ENCODE peak calls at places on chromosomes 2 and 18, in six cellular contexts. One of them, this sample, is unnamed.

GRCh38 chr18:26524952-26525351 is 23.4 kb downstream of the KCTD1 start:
- DNase-seq in kidney epithelial cell: no peak
- DNase-seq in PC-3: no peak
- DNase-seq in GM06990: no peak
- DNase-seq in K562: no peak
- DNase-seq in cardiac fibroblast: no peak
- DNase-seq in this sample: no peak

GRCh38 chr2:5365871-5366461 is 326.2 kb upstream of the SOX11 start:
- DNase-seq in kidney epithelial cell: peak
- DNase-seq in PC-3: peak
- DNase-seq in GM06990: peak
- DNase-seq in K562: peak
- DNase-seq in cardiac fibroblast: peak
- DNase-seq in this sample: peak

GRCh38 chr2:24421668-24422067 is 61.3 kb upstream of the ITSN2 start:
- DNase-seq in kidney epithelial cell: no peak
- DNase-seq in PC-3: peak
- DNase-seq in GM06990: peak
- DNase-seq in K562: peak
- DNase-seq in cardiac fibroblast: peak
- DNase-seq in this sample: peak

GRCh38 chr2:104405628-104406027 is 448.3 kb upstream of the POU3F3 start:
- DNase-seq in kidney epithelial cell: no peak
- DNase-seq in PC-3: no peak
- DNase-seq in GM06990: no peak
- DNase-seq in K562: no peak
- DNase-seq in cardiac fibroblast: no peak
- DNase-seq in this sample: no peak

GRCh38 chr18:37335337-37335736 is 230.3 kb downstream of the CELF4 start:
- DNase-seq in kidney epithelial cell: no peak
- DNase-seq in PC-3: no peak
- DNase-seq in GM06990: no peak
- DNase-seq in K562: peak
- DNase-seq in cardiac fibroblast: peak
- DNase-seq in this sample: peak

GRCh38 chr2:166384774-166385173 is 9.0 kb upstream of the SCN9A start:
- DNase-seq in kidney epithelial cell: no peak
- DNase-seq in PC-3: peak
- DNase-seq in GM06990: no peak
- DNase-seq in K562: no peak
- DNase-seq in cardiac fibroblast: peak
- DNase-seq in this sample: peak

GRCh38 chr18:57446322-57446721 is 11.1 kb downstream of the ONECUT2 start:
- DNase-seq in kidney epithelial cell: no peak
- DNase-seq in PC-3: peak
- DNase-seq in GM06990: no peak
- DNase-seq in K562: peak
- DNase-seq in cardiac fibroblast: no peak
- DNase-seq in this sample: no peak

GRCh38 chr2:239671916-239672849 is 271.4 kb upstream of the HDAC4 start:
- DNase-seq in kidney epithelial cell: no peak
- DNase-seq in PC-3: no peak
- DNase-seq in GM06990: no peak
- DNase-seq in K562: no peak
- DNase-seq in cardiac fibroblast: no peak
- DNase-seq in this sample: no peak

GRCh38 chr2:160210599-160211138 is 10.6 kb upstream of the ITGB6 start:
- DNase-seq in kidney epithelial cell: no peak
- DNase-seq in PC-3: peak
- DNase-seq in GM06990: peak
- DNase-seq in K562: peak
- DNase-seq in cardiac fibroblast: peak
- DNase-seq in this sample: peak

GRCh38 chr18:46335551-46336059 is 231.4 kb downstream of the HAUS1 start:
- DNase-seq in kidney epithelial cell: no peak
- DNase-seq in PC-3: no peak
- DNase-seq in GM06990: no peak
- DNase-seq in K562: no peak
- DNase-seq in cardiac fibroblast: peak
- DNase-seq in this sample: no peak

GRCh38 chr2:234032301-234032856 is 18.1 kb upstream of the SPP2 start:
- DNase-seq in kidney epithelial cell: no peak
- DNase-seq in PC-3: peak
- DNase-seq in GM06990: no peak
- DNase-seq in K562: no peak
- DNase-seq in cardiac fibroblast: peak
- DNase-seq in this sample: peak

GRCh38 chr2:24871852-24872323 is 48.1 kb downstream of the ADCY3 start:
- DNase-seq in kidney epithelial cell: no peak
- DNase-seq in PC-3: no peak
- DNase-seq in GM06990: no peak
- DNase-seq in K562: no peak
- DNase-seq in cardiac fibroblast: peak
- DNase-seq in this sample: peak

GRCh38 chr2:12089001-12089400 is 342.6 kb downstream of the LPIN1 start:
- DNase-seq in kidney epithelial cell: no peak
- DNase-seq in PC-3: peak
- DNase-seq in GM06990: no peak
- DNase-seq in K562: no peak
- DNase-seq in cardiac fibroblast: no peak
- DNase-seq in this sample: no peak

GRCh38 chr2:112257575-112257974 is 2.7 kb upstream of the ZC3H8 start:
- DNase-seq in kidney epithelial cell: peak
- DNase-seq in PC-3: peak
- DNase-seq in GM06990: no peak
- DNase-seq in K562: no peak
- DNase-seq in cardiac fibroblast: no peak
- DNase-seq in this sample: peak

GRCh38 chr2:31251851-31252250 is 17.9 kb downstream of the EHD3 start:
- DNase-seq in kidney epithelial cell: no peak
- DNase-seq in PC-3: no peak
- DNase-seq in GM06990: no peak
- DNase-seq in K562: no peak
- DNase-seq in cardiac fibroblast: no peak
- DNase-seq in this sample: no peak

GRCh38 chr2:166180951-166181812 is 53.4 kb upstream of the SCN1A start:
- DNase-seq in kidney epithelial cell: no peak
- DNase-seq in PC-3: peak
- DNase-seq in GM06990: peak
- DNase-seq in K562: peak
- DNase-seq in cardiac fibroblast: peak
- DNase-seq in this sample: peak

GRCh38 chr2:10428936-10429335 is 19.2 kb downstream of the ODC1 start:
- DNase-seq in kidney epithelial cell: no peak
- DNase-seq in PC-3: no peak
- DNase-seq in GM06990: no peak
- DNase-seq in K562: no peak
- DNase-seq in cardiac fibroblast: no peak
- DNase-seq in this sample: no peak

GRCh38 chr2:133734699-133735098 is 166.4 kb upstream of the NCKAP5 start:
- DNase-seq in kidney epithelial cell: no peak
- DNase-seq in PC-3: no peak
- DNase-seq in GM06990: no peak
- DNase-seq in K562: no peak
- DNase-seq in cardiac fibroblast: no peak
- DNase-seq in this sample: no peak

GRCh38 chr2:180122874-180123273 is 115.8 kb upstream of the CWC22 start:
- DNase-seq in kidney epithelial cell: peak
- DNase-seq in PC-3: peak
- DNase-seq in GM06990: no peak
- DNase-seq in K562: no peak
- DNase-seq in cardiac fibroblast: peak
- DNase-seq in this sample: peak

GRCh38 chr18:34153711-34154110 is 71.0 kb downstream of the NOL4 start:
- DNase-seq in kidney epithelial cell: no peak
- DNase-seq in PC-3: peak
- DNase-seq in GM06990: peak
- DNase-seq in K562: no peak
- DNase-seq in cardiac fibroblast: peak
- DNase-seq in this sample: peak

GRCh38 chr2:122704109-122704563 is 948.7 kb downstream of the TSN start:
- DNase-seq in kidney epithelial cell: no peak
- DNase-seq in PC-3: no peak
- DNase-seq in GM06990: peak
- DNase-seq in K562: no peak
- DNase-seq in cardiac fibroblast: no peak
- DNase-seq in this sample: no peak

GRCh38 chr2:184920451-184920965 is 322.2 kb downstream of the ZNF804A start:
- DNase-seq in kidney epithelial cell: no peak
- DNase-seq in PC-3: no peak
- DNase-seq in GM06990: no peak
- DNase-seq in K562: no peak
- DNase-seq in cardiac fibroblast: peak
- DNase-seq in this sample: peak

GRCh38 chr2:78540255-78540654 is 485.2 kb upstream of the REG3G start:
- DNase-seq in kidney epithelial cell: no peak
- DNase-seq in PC-3: no peak
- DNase-seq in GM06990: no peak
- DNase-seq in K562: peak
- DNase-seq in cardiac fibroblast: no peak
- DNase-seq in this sample: no peak

GRCh38 chr2:78535395-78535794 is 490.1 kb upstream of the REG3G start:
- DNase-seq in kidney epithelial cell: no peak
- DNase-seq in PC-3: peak
- DNase-seq in GM06990: no peak
- DNase-seq in K562: no peak
- DNase-seq in cardiac fibroblast: no peak
- DNase-seq in this sample: no peak

GRCh38 chr2:78541451-78542267 is 483.8 kb upstream of the REG3G start:
- DNase-seq in kidney epithelial cell: no peak
- DNase-seq in PC-3: peak
- DNase-seq in GM06990: no peak
- DNase-seq in K562: peak
- DNase-seq in cardiac fibroblast: no peak
- DNase-seq in this sample: no peak

GRCh38 chr2:78546843-78547242 is 478.7 kb upstream of the REG3G start:
- DNase-seq in kidney epithelial cell: no peak
- DNase-seq in PC-3: no peak
- DNase-seq in GM06990: no peak
- DNase-seq in K562: no peak
- DNase-seq in cardiac fibroblast: no peak
- DNase-seq in this sample: no peak

GRCh38 chr2:78541088-78541450 is 484.4 kb upstream of the REG3G start:
- DNase-seq in kidney epithelial cell: no peak
- DNase-seq in PC-3: no peak
- DNase-seq in GM06990: no peak
- DNase-seq in K562: peak
- DNase-seq in cardiac fibroblast: no peak
- DNase-seq in this sample: no peak
- H3K4me3 ChIP-seq in kidney epithelial cell: peak
- H3K4me3 ChIP-seq in PC-3: peak
- H3K4me3 ChIP-seq in GM06990: no peak
- H3K4me3 ChIP-seq in K562: peak
- H3K4me3 ChIP-seq in cardiac fibroblast: no peak
- H3K4me3 ChIP-seq in this sample: no peak

DNA sequence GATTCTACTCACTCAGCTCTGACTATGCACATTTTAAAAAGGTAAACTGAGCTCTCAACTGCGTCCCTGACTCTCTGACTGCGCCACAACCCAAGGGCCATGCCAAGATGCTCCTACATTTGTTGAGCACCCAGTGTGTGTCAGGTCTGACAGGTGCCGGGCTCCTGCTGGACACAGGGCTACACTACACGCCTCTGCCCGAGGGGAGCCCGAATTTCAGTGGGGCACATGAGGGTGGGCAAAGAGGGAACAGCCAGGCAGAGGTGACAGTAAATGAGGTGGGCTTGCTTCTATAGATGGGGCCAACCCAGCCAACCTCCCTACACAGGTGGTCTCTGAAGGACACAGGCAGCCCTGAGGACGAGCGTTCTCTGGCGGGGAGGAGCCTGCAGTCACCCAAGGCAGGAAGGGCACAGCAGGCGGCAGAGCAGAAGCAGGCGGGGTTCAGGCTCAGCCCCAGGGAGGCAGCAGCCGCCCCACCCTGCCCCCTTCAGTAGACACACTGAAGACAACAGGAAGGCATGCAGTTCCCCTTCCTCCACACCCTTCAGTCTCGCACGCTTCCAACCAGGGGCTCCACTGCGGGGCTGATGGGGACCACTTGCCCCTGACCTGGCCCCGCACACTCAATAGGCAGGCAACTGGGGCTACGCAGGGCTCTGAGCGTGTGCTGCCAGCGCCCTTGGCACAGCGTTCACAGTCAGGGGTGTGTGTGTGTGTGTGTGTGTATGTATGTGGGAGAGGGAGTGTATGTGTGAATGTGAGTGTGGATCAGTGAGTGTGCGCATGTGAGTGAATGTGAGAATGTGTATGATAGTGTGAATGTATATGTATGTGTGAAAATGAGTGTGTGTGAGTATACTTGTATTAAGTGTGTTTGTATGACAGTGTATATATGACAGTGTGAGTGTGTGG is 98.4 kb downstream of the UXS1 start:
- DNase-seq in kidney epithelial cell: no peak
- DNase-seq in PC-3: no peak
- DNase-seq in GM06990: no peak
- DNase-seq in K562: no peak
- DNase-seq in cardiac fibroblast: no peak
- DNase-seq in this sample: no peak
- TF ChIP-seq CTCF in kidney epithelial cell: no peak
- TF ChIP-seq CTCF in PC-3: no peak
- TF ChIP-seq CTCF in GM06990: no peak
- TF ChIP-seq CTCF in K562: no peak
- TF ChIP-seq CTCF in cardiac fibroblast: no peak
- TF ChIP-seq CTCF in this sample: no peak

DNA sequence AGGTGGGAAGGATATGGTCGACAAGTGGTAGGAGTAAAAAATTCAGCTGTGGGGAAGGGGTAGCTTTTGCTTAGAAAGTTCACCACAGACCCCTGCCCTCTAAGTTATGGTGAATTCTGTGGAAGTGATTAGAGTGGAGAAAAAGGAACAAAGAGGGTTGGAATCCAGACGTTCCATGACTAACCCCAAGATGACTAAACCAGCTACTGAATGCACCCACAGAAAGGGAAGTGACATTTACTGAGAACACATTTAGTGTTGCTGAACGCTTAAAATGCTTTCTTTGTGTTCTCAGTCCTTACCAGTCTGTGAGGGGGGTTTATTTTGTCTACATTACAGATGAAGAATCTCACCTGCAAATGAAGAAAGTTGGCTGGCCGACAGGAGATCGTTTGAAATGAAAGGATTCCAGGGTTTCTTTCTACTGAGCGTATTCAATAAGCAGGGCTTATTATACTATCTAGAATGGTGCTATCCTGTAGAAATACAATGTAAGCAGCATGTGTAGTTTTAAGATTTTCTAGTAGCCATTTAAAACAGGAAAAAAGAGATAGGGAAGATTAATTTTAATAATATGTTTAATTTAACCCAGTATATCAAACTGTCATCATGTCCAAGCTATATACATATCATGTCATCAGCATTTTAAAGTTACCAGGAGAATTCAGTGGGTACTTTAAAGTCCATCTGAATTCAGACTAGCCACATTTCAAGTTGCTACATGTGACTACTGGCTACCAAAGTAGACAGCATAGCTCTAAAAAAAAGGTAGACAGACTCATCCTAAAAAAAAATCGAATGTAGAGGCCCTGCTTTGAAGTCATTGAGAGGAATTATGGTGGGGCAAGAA is 60.1 kb downstream of the LIMS1 start:
- DNase-seq in kidney epithelial cell: peak
- DNase-seq in PC-3: peak
- DNase-seq in GM06990: peak
- DNase-seq in K562: no peak
- DNase-seq in cardiac fibroblast: peak
- DNase-seq in this sample: peak
- H3K4me3 ChIP-seq in kidney epithelial cell: no peak
- H3K4me3 ChIP-seq in PC-3: peak
- H3K4me3 ChIP-seq in GM06990: peak
- H3K4me3 ChIP-seq in K562: no peak
- H3K4me3 ChIP-seq in cardiac fibroblast: no peak
- H3K4me3 ChIP-seq in this sample: no peak

GRCh38 chr2:159168707-159169106 is 117.8 kb downstream of the WDSUB1 start:
- DNase-seq in kidney epithelial cell: no peak
- DNase-seq in PC-3: peak
- DNase-seq in GM06990: no peak
- DNase-seq in K562: no peak
- DNase-seq in cardiac fibroblast: peak
- DNase-seq in this sample: peak
- TF ChIP-seq CTCF in kidney epithelial cell: peak
- TF ChIP-seq CTCF in PC-3: peak
- TF ChIP-seq CTCF in GM06990: no peak
- TF ChIP-seq CTCF in K562: no peak
- TF ChIP-seq CTCF in cardiac fibroblast: peak
- TF ChIP-seq CTCF in this sample: peak